ENCODE peak calls at places on chromosome 10, in nine cellular contexts. M, B, X, D, Q, N, P, A and O are unnamed samples.

GRCh38 chr10:72691470-72692056 is 380 bp upstream of the MCU start:
- DNase-seq in P (no peak), Q (no peak), B (no peak), X (no peak), D (no peak), N (no peak), A (peak; percentile 93), M (no peak), O (no peak)

GRCh38 chr10:114635101-114635500 is 23.0 kb downstream of the ABLIM1 start:
- DNase-seq in A (no peak), Q (no peak), M (no peak), N (no peak), D (no peak), X (peak; percentile 24), B (no peak), P (no peak), O (no peak)

GRCh38 chr10:11148131-11148530 is 130.5 kb downstream of the CELF2 start:
- DNase-seq in N (no peak), M (no peak), D (no peak), B (no peak), P (no peak), X (no peak), A (no peak), Q (no peak), O (no peak)

GRCh38 chr10:87882555-87883294 is 19.3 kb downstream of the PTEN start:
- DNase-seq in N (no peak), P (no peak), A (no peak), M (no peak), D (no peak), B (no peak), Q (no peak), X (no peak), O (no peak)

GRCh38 chr10:3873728-3874461 is 88.9 kb upstream of the KLF6 start:
- DNase-seq in X (no peak), A (peak; percentile 62), B (no peak), P (peak; percentile 92), D (no peak), Q (no peak), N (no peak), M (no peak), O (peak; percentile 78)

GRCh38 chr10:29482591-29483421 is 152.0 kb downstream of the SVIL start:
- DNase-seq in M (no peak), A (no peak), X (no peak), D (peak; percentile 58), Q (no peak), N (peak; percentile 70), B (no peak), P (peak; percentile 60), O (peak; percentile 56)

GRCh38 chr10:71077143-71077581 is 135.2 kb upstream of the UNC5B start:
- DNase-seq in M (no peak), B (no peak), A (no peak), Q (no peak), D (peak; percentile 42), N (peak; percentile 71), X (no peak), P (no peak), O (no peak)

GRCh38 chr10:52215745-52216361 is 98.2 kb upstream of the DKK1 start:
- DNase-seq in A (peak; percentile 24), M (peak; percentile 8), B (no peak), N (no peak), D (no peak), P (peak; percentile 88), X (peak; percentile 76), Q (no peak), O (peak; percentile 5)

GRCh38 chr10:91603931-91604331 is 28.9 kb downstream of the PPP1R3C start:
- DNase-seq in P (peak; percentile 33), N (no peak), A (no peak), B (no peak), X (no peak), D (no peak), M (no peak), Q (no peak), O (no peak)

GRCh38 chr10:42937649-42938180 is 139.2 kb upstream of the RET start:
- DNase-seq in B (no peak), Q (no peak), P (no peak), N (no peak), X (no peak), A (no peak), D (no peak), M (no peak), O (no peak)

GRCh38 chr10:13049774-13050420 is 48.4 kb upstream of the CCDC3 start:
- DNase-seq in Q (no peak), P (no peak), M (no peak), X (no peak), N (no peak), D (no peak), B (no peak), A (no peak), O (no peak)

GRCh38 chr10:84412482-84412881 is 84.1 kb downstream of the CCSER2 start:
- DNase-seq in M (no peak), N (no peak), B (no peak), P (no peak), X (no peak), D (no peak), A (no peak), Q (no peak), O (no peak)
- H3K9me3 ChIP-seq in M (peaks cover 15% of the 10 kb centered on the region), N (no peaks in the 10 kb centered on the region), B (no peaks in the 10 kb centered on the region), P (no peaks in the 10 kb centered on the region), X (no peaks in the 10 kb centered on the region), D (peaks cover 18% of the 10 kb centered on the region), A (peaks cover 21% of the 10 kb centered on the region), Q (no peaks in the 10 kb centered on the region), O (peaks cover 18% of the 10 kb centered on the region)

DNA sequence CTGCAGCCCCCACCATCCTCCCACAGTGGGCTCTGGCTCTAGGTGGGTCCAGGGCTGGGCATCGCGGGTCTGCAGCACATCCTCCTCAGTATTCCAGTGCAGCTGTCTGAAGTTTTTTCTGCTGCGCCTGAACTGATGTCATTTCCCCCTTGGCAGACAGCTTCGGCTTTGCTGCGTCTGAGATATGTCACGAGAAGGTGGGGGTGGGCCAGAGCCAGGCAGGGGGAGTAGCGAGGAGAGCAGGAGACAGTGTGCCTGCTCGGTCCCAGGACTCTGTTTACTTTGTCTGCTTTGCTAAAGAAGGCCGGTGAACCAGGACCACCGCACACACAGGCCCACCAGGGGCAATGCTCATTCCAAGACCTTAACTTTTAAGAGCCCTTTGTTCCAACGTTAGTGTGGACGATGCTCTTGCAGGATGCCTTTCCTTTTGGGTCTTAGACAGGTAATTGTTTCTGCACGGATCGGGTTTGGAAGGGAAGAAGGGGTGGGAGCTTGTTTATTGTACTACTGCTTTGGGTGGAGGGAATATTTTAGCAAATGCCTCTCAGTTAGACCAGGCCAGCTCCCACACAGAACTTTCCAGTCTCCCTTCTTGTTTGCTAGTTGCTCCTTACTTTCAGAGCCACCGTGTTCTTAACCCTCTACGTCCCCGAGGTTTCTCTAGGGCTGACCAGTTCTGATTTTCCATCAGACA is 32.4 kb downstream of the WBP1L start:
- DNase-seq in N (peak; percentile 93), P (peak; percentile 74), M (no peak), D (no peak), A (no peak), Q (no peak), X (peak; percentile 51), B (peak; percentile 22), O (no peak)
- H3K4me3 ChIP-seq in N (peak overlapping the region; percentile 81), P (peak overlapping the region; percentile 39), M (no peak overlapping the region), D (peak overlapping the region; percentile 16), A (no peak overlapping the region), Q (no peak overlapping the region), X (peak overlapping the region; percentile 8), B (no peak overlapping the region), O (no peak overlapping the region)

DNA sequence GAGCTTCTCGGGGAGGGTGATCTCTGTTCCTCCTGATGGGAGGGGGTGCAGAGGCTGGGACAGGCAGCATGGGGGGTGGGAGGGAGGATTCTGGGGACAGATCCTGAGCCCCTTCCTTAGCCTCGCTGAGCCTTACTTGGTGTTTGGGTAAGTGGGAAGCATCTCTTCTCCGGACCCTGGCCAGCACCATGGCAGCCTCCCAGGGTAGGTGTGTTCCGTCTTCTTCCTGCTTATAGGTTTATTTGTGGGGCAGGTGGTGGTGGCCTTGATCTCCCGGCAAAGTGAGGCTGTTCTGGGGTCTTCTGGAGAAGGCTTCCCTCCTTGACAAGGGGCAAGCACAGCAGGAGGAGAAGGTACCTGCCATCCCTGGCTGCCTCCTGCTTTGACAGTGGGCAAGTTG is 226.9 kb downstream of the GLRX3 start:
- DNase-seq in M (no peak), D (no peak), X (no peak), Q (no peak), A (no peak), P (no peak), N (no peak), B (no peak), O (no peak)
- H3K9me3 ChIP-seq in M (no peaks in the 10 kb centered on the region), D (no peaks in the 10 kb centered on the region), X (no peaks in the 10 kb centered on the region), Q (no peaks in the 10 kb centered on the region), A (no peaks in the 10 kb centered on the region), P (no peaks in the 10 kb centered on the region), N (no peaks in the 10 kb centered on the region), B (no peaks in the 10 kb centered on the region), O (no peaks in the 10 kb centered on the region)

DNA sequence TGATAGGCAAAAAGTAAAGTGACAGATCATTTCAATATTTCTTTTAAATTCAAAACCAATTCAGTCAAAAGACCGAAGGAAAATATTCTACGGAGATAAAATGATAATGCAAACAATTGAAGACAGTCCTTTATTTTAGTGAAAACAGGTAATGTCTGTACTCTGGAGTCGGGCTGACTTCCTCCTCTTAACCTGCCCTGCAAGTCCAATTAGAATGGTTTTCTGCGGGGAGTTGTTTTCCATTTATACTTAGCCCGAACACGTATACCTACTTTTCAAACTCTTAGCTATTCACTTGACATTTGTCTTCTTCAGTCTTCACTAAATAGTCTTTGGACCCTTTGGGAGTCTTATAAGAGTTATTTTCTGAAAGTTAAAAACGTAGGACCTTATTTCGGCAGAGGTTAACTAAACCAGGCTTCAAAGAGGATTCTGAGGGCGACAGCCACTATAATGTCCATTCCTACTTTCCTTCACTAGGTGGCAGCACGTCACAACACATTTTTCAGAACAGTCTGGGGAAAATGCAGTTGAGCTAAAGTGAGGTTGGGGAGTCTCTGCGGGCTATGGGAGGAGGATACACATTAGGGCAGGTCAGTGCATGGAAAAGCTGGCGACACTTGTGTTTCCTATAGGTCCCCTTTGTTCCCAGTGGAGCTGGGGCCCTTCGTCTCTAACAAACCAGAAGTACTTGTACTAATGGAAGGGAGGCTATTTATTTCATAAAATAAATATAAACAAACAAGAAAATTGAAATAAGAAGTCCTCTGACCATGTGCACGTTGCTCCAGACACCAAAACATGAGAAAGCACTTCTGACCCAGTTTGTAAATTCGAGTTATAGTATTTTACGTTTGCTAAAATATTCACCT is 471.9 kb downstream of the KCNMA1 start:
- DNase-seq in D (peak; percentile 74), Q (no peak), N (no peak), B (no peak), P (peak; percentile 76), A (peak; percentile 40), M (peak; percentile 11), X (peak; percentile 74), O (no peak)
- H3K4me3 ChIP-seq in D (no peak overlapping the region), Q (no peak overlapping the region), N (no peak overlapping the region), B (no peak overlapping the region), P (no peak overlapping the region), A (no peak overlapping the region), M (no peak overlapping the region), X (no peak overlapping the region), O (no peak overlapping the region)

GRCh38 chr10:130230036-130230435 is 93.8 kb downstream of the GLRX3 start:
- DNase-seq in X (no peak), D (no peak), N (no peak), B (no peak), Q (no peak), P (no peak), M (no peak), A (no peak), O (no peak)
- H3K9me3 ChIP-seq in X (no peaks in the 10 kb centered on the region), D (peaks cover 15% of the 10 kb centered on the region), N (peaks cover 1% of the 10 kb centered on the region), B (no peaks in the 10 kb centered on the region), Q (no peaks in the 10 kb centered on the region), P (no peaks in the 10 kb centered on the region), M (no peaks in the 10 kb centered on the region), A (no peaks in the 10 kb centered on the region), O (no peaks in the 10 kb centered on the region)